ENCODE peak calls at places on chromosomes 3 and 15, in six cellular contexts. Z is aorta, A is tibial nerve, V is spleen, C is psoas muscle, L is RWPE2. G is an unnamed sample.

GRCh38 chr3:49803464-49804140 is 541 bp downstream of the INKA1 start:
- DNase-seq in Z (peak; percentile 67), A (no peak), V (peak; percentile 90), C (no peak), L (peak; percentile 87), G (peak; percentile 22)

GRCh38 chr3:35012210-35012609 is 627.1 kb upstream of the ARPP21 start:
- DNase-seq in Z (no peak), A (no peak), V (no peak), C (no peak), L (no peak), G (no peak)

GRCh38 chr3:117526485-117527079 is 817.0 kb downstream of the TUSC7 start:
- DNase-seq in Z (peak; percentile 44), A (peak; percentile 71), V (no peak), C (no peak), L (no peak), G (no peak)

GRCh38 chr3:153426803-153427202 is 264.8 kb downstream of the RAP2B start:
- DNase-seq in Z (no peak), A (no peak), V (no peak), C (no peak), L (no peak), G (no peak)

GRCh38 chr15:83653288-83653638 is 660 bp upstream of the ADAMTSL3 start:
- DNase-seq in Z (no peak), A (no peak), V (no peak), C (no peak), L (no peak), G (no peak)

GRCh38 chr3:77065750-77066149 is 25.9 kb downstream of the ROBO2 start:
- DNase-seq in Z (no peak), A (no peak), V (no peak), C (no peak), L (no peak), G (no peak)

GRCh38 chr3:138834359-138835176 is at the start of gene PIK3CB:
- DNase-seq in Z (peak; percentile 94), A (peak; percentile 61), V (peak; percentile 98), C (peak; percentile 96), L (peak; percentile 86), G (peak; percentile 88)

GRCh38 chr3:66076861-66077495 is 38.3 kb upstream of the MAGI1 start:
- DNase-seq in Z (no peak), A (peak; percentile 54), V (no peak), C (no peak), L (no peak), G (no peak)

GRCh38 chr3:177894021-177894690 is 642.1 kb upstream of the KCNMB2 start:
- DNase-seq in Z (no peak), A (no peak), V (no peak), C (no peak), L (no peak), G (no peak)

GRCh38 chr15:31262143-31262530 is 64.5 kb upstream of the KLF13 start:
- DNase-seq in Z (no peak), A (no peak), V (peak; percentile 68), C (no peak), L (peak; percentile 49), G (no peak)

GRCh38 chr3:184757010-184757651 is 45.3 kb upstream of the MAGEF1 start:
- DNase-seq in Z (peak; percentile 86), A (peak; percentile 37), V (peak; percentile 76), C (peak; percentile 88), L (no peak), G (peak; percentile 15)

GRCh38 chr3:12884790-12885584 is 43.6 kb upstream of the RPL32 start:
- DNase-seq in Z (no peak), A (no peak), V (peak; percentile 73), C (peak; percentile 42), L (no peak), G (no peak)

GRCh38 chr3:191020730-191021405 is 158.4 kb upstream of the GMNC start:
- DNase-seq in Z (no peak), A (no peak), V (no peak), C (no peak), L (no peak), G (no peak)

GRCh38 chr3:180744226-180744625 is 64.9 kb upstream of the CCDC39 start:
- DNase-seq in Z (no peak), A (no peak), V (no peak), C (no peak), L (no peak), G (no peak)

GRCh38 chr3:142337994-142338393 is 109.8 kb downstream of the XRN1 start:
- DNase-seq in Z (peak; percentile 73), A (no peak), V (no peak), C (no peak), L (no peak), G (no peak)

GRCh38 chr3:94360982-94361381 is 298.1 kb downstream of the NSUN3 start:
- DNase-seq in Z (peak; percentile 64), A (peak; percentile 26), V (no peak), C (no peak), L (no peak), G (no peak)

GRCh38 chr3:77605308-77605707 is 565.4 kb downstream of the ROBO2 start:
- DNase-seq in Z (no peak), A (no peak), V (no peak), C (no peak), L (no peak), G (no peak)

GRCh38 chr15:66940368-66940767 is 125.0 kb upstream of the SMAD3 start:
- DNase-seq in Z (no peak), A (no peak), V (no peak), C (no peak), L (peak; percentile 15), G (no peak)

GRCh38 chr3:157073810-157074209 is 86.1 kb downstream of the CCNL1 start:
- DNase-seq in Z (no peak), A (no peak), V (no peak), C (no peak), L (no peak), G (no peak)

GRCh38 chr3:113286524-113286923 is 75.2 kb downstream of the BOC start:
- DNase-seq in Z (no peak), A (no peak), V (no peak), C (peak; percentile 50), L (no peak), G (no peak)

GRCh38 chr3:37712918-37713819 is 148.5 kb upstream of the CTDSPL start:
- DNase-seq in Z (peak; percentile 63), A (no peak), V (no peak), C (no peak), L (no peak), G (peak; percentile 45)

GRCh38 chr3:66705071-66705470 is 204.2 kb upstream of the LRIG1 start:
- DNase-seq in Z (no peak), A (no peak), V (no peak), C (no peak), L (no peak), G (no peak)

GRCh38 chr15:93165737-93166136 is 76.7 kb upstream of the RGMA start:
- DNase-seq in Z (no peak), A (no peak), V (no peak), C (no peak), L (no peak), G (no peak)

GRCh38 chr15:93166675-93167074 is 77.7 kb upstream of the RGMA start:
- DNase-seq in Z (no peak), A (no peak), V (no peak), C (no peak), L (no peak), G (no peak)

GRCh38 chr15:93168913-93169312 is 79.9 kb upstream of the RGMA start:
- DNase-seq in Z (no peak), A (no peak), V (no peak), C (no peak), L (no peak), G (no peak)

GRCh38 chr15:93164409-93164808 is 75.4 kb upstream of the RGMA start:
- DNase-seq in Z (no peak), A (no peak), V (no peak), C (no peak), L (no peak), G (no peak)

GRCh38 chr15:93167291-93167690 is 78.3 kb upstream of the RGMA start:
- DNase-seq in Z (no peak), A (no peak), V (no peak), C (no peak), L (no peak), G (no peak)
- H3K36me3 ChIP-seq in Z (no peaks in the 10 kb centered on the region), A (no peaks in the 10 kb centered on the region), V (no peaks in the 10 kb centered on the region), C (no peaks in the 10 kb centered on the region), L (no peaks in the 10 kb centered on the region), G (no peaks in the 10 kb centered on the region)

GRCh38 chr3:150370982-150371381 is 37.1 kb upstream of the TSC22D2 start:
- DNase-seq in Z (no peak), A (no peak), V (no peak), C (no peak), L (no peak), G (peak; percentile 36)
- H3K4me3 ChIP-seq in Z (no peak overlapping the region), A (no peak overlapping the region), V (no peak overlapping the region), C (peak overlapping the region; percentile 58), L (peak overlapping the region; percentile 32), G (peak overlapping the region; percentile 38)

DNA sequence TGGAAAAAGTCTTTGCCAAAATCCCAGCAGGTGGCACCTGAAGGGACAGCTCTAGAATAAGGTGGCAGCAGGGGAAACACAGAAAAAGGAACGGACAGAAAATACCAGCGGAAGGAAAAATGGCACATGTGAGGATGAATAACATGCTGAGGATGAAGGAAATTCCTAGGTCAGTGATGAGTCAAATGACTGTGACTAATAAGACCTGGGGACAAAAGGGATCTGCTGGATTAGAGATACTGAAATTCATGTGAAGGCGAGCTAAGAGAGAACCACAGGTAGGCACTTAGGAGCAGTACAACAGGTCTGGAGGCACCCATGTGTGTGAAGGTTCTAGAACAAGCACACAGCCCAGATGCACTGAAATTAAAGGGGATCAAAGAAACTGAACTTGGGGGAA is 482.5 kb downstream of the FOXP1 start:
- DNase-seq in Z (no peak), A (no peak), V (no peak), C (no peak), L (no peak), G (no peak)
- H3K27ac ChIP-seq in Z (peak overlapping the region; percentile 46), A (peak overlapping the region; percentile 49), V (no peak overlapping the region), C (no peak overlapping the region), L (peak overlapping the region; percentile 56), G (peak overlapping the region; percentile 86)

DNA sequence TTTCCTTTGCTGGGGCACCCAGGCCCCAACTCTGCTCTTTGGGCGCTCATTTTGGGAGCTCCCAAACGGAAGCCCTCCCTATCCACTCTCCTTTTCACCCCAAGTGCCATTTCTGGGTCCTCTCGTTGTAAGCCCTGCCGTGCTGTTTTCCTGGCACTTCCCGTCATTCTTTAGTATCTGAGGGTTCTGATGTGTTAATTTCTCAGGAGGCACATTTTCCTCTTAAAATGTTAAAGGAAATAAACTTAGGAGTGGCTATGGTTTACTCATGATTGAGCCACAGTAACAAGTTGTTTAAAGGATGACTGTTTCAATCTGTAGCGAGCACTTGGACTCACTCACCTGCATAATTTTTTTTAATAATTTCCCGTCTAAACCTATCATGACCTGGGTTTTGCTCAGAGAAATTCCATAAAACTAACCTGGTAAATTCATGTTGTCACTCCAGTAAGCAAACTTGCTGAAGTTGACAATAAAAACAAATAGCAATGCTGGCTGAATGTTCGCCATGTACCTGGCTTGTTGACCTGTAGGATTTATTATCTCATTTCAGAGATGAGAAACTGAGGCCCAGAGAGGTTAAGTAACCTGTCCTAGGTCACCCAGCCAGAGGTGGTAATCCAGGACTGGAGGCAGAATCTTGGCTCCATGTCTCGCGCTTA is 10.6 kb downstream of the ALDH1A3 start:
- DNase-seq in Z (no peak), A (no peak), V (no peak), C (no peak), L (peak; percentile 23), G (no peak)
- H3K36me3 ChIP-seq in Z (no peaks in the 10 kb centered on the region), A (peaks cover 4% of the 10 kb centered on the region), V (no peaks in the 10 kb centered on the region), C (no peaks in the 10 kb centered on the region), L (peaks cover 100% of the 10 kb centered on the region), G (no peaks in the 10 kb centered on the region)

G was measured in SJSA1.